ENCODE peak calls at places on chromosomes 3 and 15, in nine cellular contexts. One of them, this sample, is unnamed.

GRCh38 chr15:90889736-90890456 is 5.6 kb downstream of the FES start:
- DNase-seq in fibroblast of lung: no peak
- DNase-seq in activated T-helper 1 cell treated with anti-CD3 and anti-CD28 coated beads, Interleukin-2, amount 50 U/mL, for 16 hours: no peak
- DNase-seq in A549: no peak
- DNase-seq in stimulated activated CD8-positive, alpha-beta memory T cell treated with anti-CD3 and anti-CD28 coated beads, Interleukin-15, amount 100 ng/mL, for 1 hour: no peak
- DNase-seq in activated CD4-positive, alpha-beta T cell treated with anti-CD3 and anti-CD28 coated beads for 4 hours: no peak
- DNase-seq in RWPE1: no peak
- DNase-seq in effector memory CD8-positive, alpha-beta T cell: no peak
- DNase-seq in activated naive CD8-positive, alpha-beta T cell treated with anti-CD3 and anti-CD28 coated beads, Interleukin-2, amount 50 U/mL, for 24 hours: no peak
- DNase-seq in this sample: no peak

GRCh38 chr3:32872487-32873382 is 54.9 kb downstream of the TRIM71 start:
- DNase-seq in RWPE1: no peak
- DNase-seq in activated CD4-positive, alpha-beta T cell treated with anti-CD3 and anti-CD28 coated beads for 4 hours: no peak
- DNase-seq in fibroblast of lung: peak
- DNase-seq in activated naive CD8-positive, alpha-beta T cell treated with anti-CD3 and anti-CD28 coated beads, Interleukin-2, amount 50 U/mL, for 24 hours: no peak
- DNase-seq in A549: no peak
- DNase-seq in stimulated activated CD8-positive, alpha-beta memory T cell treated with anti-CD3 and anti-CD28 coated beads, Interleukin-15, amount 100 ng/mL, for 1 hour: no peak
- DNase-seq in effector memory CD8-positive, alpha-beta T cell: no peak
- DNase-seq in activated T-helper 1 cell treated with anti-CD3 and anti-CD28 coated beads, Interleukin-2, amount 50 U/mL, for 16 hours: no peak
- DNase-seq in this sample: no peak

GRCh38 chr3:139505829-139506386 is 29.6 kb upstream of the RBP2 start:
- DNase-seq in activated T-helper 1 cell treated with anti-CD3 and anti-CD28 coated beads, Interleukin-2, amount 50 U/mL, for 16 hours: no peak
- DNase-seq in fibroblast of lung: no peak
- DNase-seq in effector memory CD8-positive, alpha-beta T cell: no peak
- DNase-seq in activated naive CD8-positive, alpha-beta T cell treated with anti-CD3 and anti-CD28 coated beads, Interleukin-2, amount 50 U/mL, for 24 hours: no peak
- DNase-seq in A549: no peak
- DNase-seq in stimulated activated CD8-positive, alpha-beta memory T cell treated with anti-CD3 and anti-CD28 coated beads, Interleukin-15, amount 100 ng/mL, for 1 hour: no peak
- DNase-seq in activated CD4-positive, alpha-beta T cell treated with anti-CD3 and anti-CD28 coated beads for 4 hours: no peak
- DNase-seq in RWPE1: no peak
- DNase-seq in this sample: no peak

GRCh38 chr3:87052499-87053260 is 61.7 kb upstream of the VGLL3 start:
- DNase-seq in activated CD4-positive, alpha-beta T cell treated with anti-CD3 and anti-CD28 coated beads for 4 hours: no peak
- DNase-seq in RWPE1: no peak
- DNase-seq in A549: no peak
- DNase-seq in activated T-helper 1 cell treated with anti-CD3 and anti-CD28 coated beads, Interleukin-2, amount 50 U/mL, for 16 hours: no peak
- DNase-seq in effector memory CD8-positive, alpha-beta T cell: no peak
- DNase-seq in fibroblast of lung: no peak
- DNase-seq in activated naive CD8-positive, alpha-beta T cell treated with anti-CD3 and anti-CD28 coated beads, Interleukin-2, amount 50 U/mL, for 24 hours: no peak
- DNase-seq in stimulated activated CD8-positive, alpha-beta memory T cell treated with anti-CD3 and anti-CD28 coated beads, Interleukin-15, amount 100 ng/mL, for 1 hour: no peak
- DNase-seq in this sample: no peak

GRCh38 chr15:90020041-90020735 is 19.1 kb downstream of the ZNF710 start:
- DNase-seq in activated naive CD8-positive, alpha-beta T cell treated with anti-CD3 and anti-CD28 coated beads, Interleukin-2, amount 50 U/mL, for 24 hours: no peak
- DNase-seq in activated CD4-positive, alpha-beta T cell treated with anti-CD3 and anti-CD28 coated beads for 4 hours: no peak
- DNase-seq in activated T-helper 1 cell treated with anti-CD3 and anti-CD28 coated beads, Interleukin-2, amount 50 U/mL, for 16 hours: no peak
- DNase-seq in A549: no peak
- DNase-seq in stimulated activated CD8-positive, alpha-beta memory T cell treated with anti-CD3 and anti-CD28 coated beads, Interleukin-15, amount 100 ng/mL, for 1 hour: no peak
- DNase-seq in RWPE1: no peak
- DNase-seq in fibroblast of lung: no peak
- DNase-seq in effector memory CD8-positive, alpha-beta T cell: no peak
- DNase-seq in this sample: no peak

GRCh38 chr3:150409527-150410310 is 1.6 kb downstream of the TSC22D2 start:
- DNase-seq in RWPE1: peak
- DNase-seq in stimulated activated CD8-positive, alpha-beta memory T cell treated with anti-CD3 and anti-CD28 coated beads, Interleukin-15, amount 100 ng/mL, for 1 hour: peak
- DNase-seq in activated naive CD8-positive, alpha-beta T cell treated with anti-CD3 and anti-CD28 coated beads, Interleukin-2, amount 50 U/mL, for 24 hours: peak
- DNase-seq in activated T-helper 1 cell treated with anti-CD3 and anti-CD28 coated beads, Interleukin-2, amount 50 U/mL, for 16 hours: peak
- DNase-seq in fibroblast of lung: peak
- DNase-seq in A549: peak
- DNase-seq in activated CD4-positive, alpha-beta T cell treated with anti-CD3 and anti-CD28 coated beads for 4 hours: peak
- DNase-seq in effector memory CD8-positive, alpha-beta T cell: peak
- DNase-seq in this sample: peak

GRCh38 chr15:52019394-52020252 is 604 bp downstream of the MAPK6 start:
- DNase-seq in activated naive CD8-positive, alpha-beta T cell treated with anti-CD3 and anti-CD28 coated beads, Interleukin-2, amount 50 U/mL, for 24 hours: peak
- DNase-seq in stimulated activated CD8-positive, alpha-beta memory T cell treated with anti-CD3 and anti-CD28 coated beads, Interleukin-15, amount 100 ng/mL, for 1 hour: peak
- DNase-seq in effector memory CD8-positive, alpha-beta T cell: peak
- DNase-seq in activated T-helper 1 cell treated with anti-CD3 and anti-CD28 coated beads, Interleukin-2, amount 50 U/mL, for 16 hours: peak
- DNase-seq in activated CD4-positive, alpha-beta T cell treated with anti-CD3 and anti-CD28 coated beads for 4 hours: peak
- DNase-seq in A549: peak
- DNase-seq in RWPE1: peak
- DNase-seq in fibroblast of lung: peak
- DNase-seq in this sample: peak

GRCh38 chr3:135082706-135083105 is 287.6 kb downstream of the EPHB1 start:
- DNase-seq in fibroblast of lung: no peak
- DNase-seq in activated naive CD8-positive, alpha-beta T cell treated with anti-CD3 and anti-CD28 coated beads, Interleukin-2, amount 50 U/mL, for 24 hours: no peak
- DNase-seq in stimulated activated CD8-positive, alpha-beta memory T cell treated with anti-CD3 and anti-CD28 coated beads, Interleukin-15, amount 100 ng/mL, for 1 hour: no peak
- DNase-seq in activated CD4-positive, alpha-beta T cell treated with anti-CD3 and anti-CD28 coated beads for 4 hours: no peak
- DNase-seq in A549: no peak
- DNase-seq in effector memory CD8-positive, alpha-beta T cell: no peak
- DNase-seq in activated T-helper 1 cell treated with anti-CD3 and anti-CD28 coated beads, Interleukin-2, amount 50 U/mL, for 16 hours: no peak
- DNase-seq in RWPE1: no peak
- DNase-seq in this sample: no peak

GRCh38 chr15:77836116-77836798 is 203.5 kb upstream of the LINGO1 start:
- DNase-seq in fibroblast of lung: peak
- DNase-seq in stimulated activated CD8-positive, alpha-beta memory T cell treated with anti-CD3 and anti-CD28 coated beads, Interleukin-15, amount 100 ng/mL, for 1 hour: no peak
- DNase-seq in activated naive CD8-positive, alpha-beta T cell treated with anti-CD3 and anti-CD28 coated beads, Interleukin-2, amount 50 U/mL, for 24 hours: no peak
- DNase-seq in RWPE1: peak
- DNase-seq in activated CD4-positive, alpha-beta T cell treated with anti-CD3 and anti-CD28 coated beads for 4 hours: no peak
- DNase-seq in effector memory CD8-positive, alpha-beta T cell: no peak
- DNase-seq in activated T-helper 1 cell treated with anti-CD3 and anti-CD28 coated beads, Interleukin-2, amount 50 U/mL, for 16 hours: no peak
- DNase-seq in A549: peak
- DNase-seq in this sample: peak

This sample was measured in K562.